ENCODE peak calls at places on chromosomes 4 and X, in eight cellular contexts. Y is kidney tubule cell; U is activated CD4-positive, alpha-beta T cell treated with anti-CD3 and anti-CD28 coated beads, Interleukin-2, amount 50 U/mL, for 24 hours; H is endothelial cell; S is DMS79 treated with DMSO at 0.1 percent for 48 hours; G is NCI-H146; J is MM.1S; P is NCI-H2081. V is an unnamed sample.

GRCh38 chr4:107050525-107051135 is 14.5 kb upstream of the DKK2 start:
- DNase-seq in Y (peak), U (no peak), H (no peak), S (no peak), G (no peak), J (peak), P (no peak), V (peak)

GRCh38 chr4:71229477-71230257 is 109.2 kb upstream of the SLC4A4 start:
- DNase-seq in Y (peak), U (no peak), H (peak), S (no peak), G (no peak), J (peak), P (peak), V (peak)

GRCh38 chrX:24890677-24891076 is 125.1 kb downstream of the ARX start:
- DNase-seq in Y (peak), U (no peak), H (no peak), S (no peak), G (peak), J (no peak), P (no peak), V (peak)

GRCh38 chr4:176805155-176805554 is 12.4 kb upstream of the VEGFC start:
- DNase-seq in Y (no peak), U (no peak), H (no peak), S (no peak), G (no peak), J (no peak), P (no peak), V (no peak)

GRCh38 chr4:138522366-138522765 is 280.2 kb upstream of the SLC7A11 start:
- DNase-seq in Y (peak), U (no peak), H (peak), S (no peak), G (peak), J (peak), P (peak), V (peak)

GRCh38 chr4:94669672-94670664 is 87.8 kb upstream of the BMPR1B start:
- DNase-seq in Y (no peak), U (no peak), H (no peak), S (no peak), G (no peak), J (no peak), P (no peak), V (no peak)

GRCh38 chrX:136199365-136199764 is 51.8 kb downstream of the MAP7D3 start:
- DNase-seq in Y (no peak), U (no peak), H (no peak), S (no peak), G (no peak), J (no peak), P (no peak), V (peak)

GRCh38 chrX:40844476-40844875 is 109.1 kb upstream of the MED14 start:
- DNase-seq in Y (no peak), U (no peak), H (no peak), S (no peak), G (no peak), J (no peak), P (no peak), V (no peak)

GRCh38 chrX:36898301-36898700 is 109.9 kb upstream of the FAM47C start:
- DNase-seq in Y (peak), U (no peak), H (no peak), S (no peak), G (no peak), J (no peak), P (peak), V (peak)